ENCODE peak calls at places on chromosomes 13 and 19, in ten cellular contexts. F is H7; I is naive thymus-derived CD8-positive, alpha-beta T cell; S is neural crest cell; E is CD8-positive, alpha-beta memory T cell; Q is stimulated activated CD4-positive, alpha-beta T cell treated with anti-CD3 and anti-CD28 coated beads, Interleukin-4, amount 100 ng/mL, for 4 hours; U is activated B cell treated with CpG ODN at 0.5 μM for 24 hours; G is DMS 273 treated with DMSO at 0.1 percent for 48 hours; R is LHCN-M2; K is tibial artery. V is an unnamed sample.

GRCh38 chr13:35961461-35962220 is 169.5 kb downstream of the DCLK1 start:
- DNase-seq in S (no peak), F (no peak), U (no peak), I (no peak), E (no peak), K (no peak), Q (no peak), G (no peak), R (peak; percentile 36), V (no peak)

GRCh38 chr19:29512748-29513147 is 13.0 kb upstream of the VSTM2B start:
- DNase-seq in S (no peak), G (no peak), I (no peak), R (no peak), K (no peak), F (no peak), E (no peak), U (no peak), Q (no peak), V (no peak)

GRCh38 chr13:89066868-89067466 is 1395.8 kb downstream of the SLITRK5 start:
- DNase-seq in K (no peak), Q (peak; percentile 2), S (peak; percentile 14), U (no peak), G (peak; percentile 6), F (peak; percentile 4), R (no peak), I (no peak), E (peak; percentile 13), V (peak; percentile 8)

GRCh38 chr13:51772781-51773180 is 31.2 kb downstream of the DHRS12 start:
- DNase-seq in K (no peak), G (no peak), R (no peak), Q (no peak), I (no peak), S (no peak), F (no peak), U (no peak), E (no peak), V (no peak)

GRCh38 chr19:5926641-5927438 is 12.8 kb downstream of the CAPS start:
- DNase-seq in E (no peak), U (no peak), G (no peak), K (peak; percentile 76), S (no peak), I (no peak), F (no peak), R (peak; percentile 86), Q (no peak), V (no peak)

GRCh38 chr13:111904166-111904565 is 162.8 kb upstream of the SOX1 start:
- DNase-seq in U (no peak), K (no peak), S (no peak), Q (no peak), G (no peak), R (no peak), F (peak; percentile 18), I (no peak), E (no peak), V (no peak)

GRCh38 chr13:44188257-44188656 is 185.4 kb upstream of the SERP2 start:
- DNase-seq in E (no peak), U (no peak), G (no peak), I (no peak), F (no peak), R (peak; percentile 59), Q (no peak), K (no peak), S (no peak), V (no peak)

GRCh38 chr19:41696402-41697197 is 8.5 kb upstream of the CEACAM7 start:
- DNase-seq in K (no peak), R (peak; percentile 1), I (no peak), Q (no peak), G (no peak), F (no peak), U (peak; percentile 7), S (no peak), E (no peak), V (no peak)

GRCh38 chr19:41808663-41809566 is 12.5 kb downstream of the CEACAM3 start:
- DNase-seq in F (no peak), E (no peak), I (no peak), Q (no peak), S (no peak), U (no peak), R (no peak), K (peak; percentile 49), G (no peak), V (no peak)

GRCh38 chr13:113561417-113562084 is 23.0 kb upstream of the TFDP1 start:
- DNase-seq in I (no peak), U (peak; percentile 9), E (no peak), F (peak; percentile 26), S (no peak), K (no peak), G (no peak), Q (no peak), R (no peak), V (no peak)

V was measured in effector memory CD4-positive, alpha-beta T cell.